ENCODE peak calls at places on chromosomes 4 and X, in five cellular contexts. P is activated CD8-positive, alpha-beta T cell treated with anti-CD3 and anti-CD28 coated beads, Interleukin-2, amount 10 ng/mL, durations not matched to agents 7 days and 5 days; I is RPMI7951; L is NCI-H1436; E is spleen. H is an unnamed sample.
A peak's percentile ranks its signal among the peaks of the same experiment; 100 is the strongest.

GRCh38 chr4:769511-769910 is 56.4 kb downstream of the CPLX1 start:
- DNase-seq in P (no peak), I (no peak), L (no peak), E (no peak), H (no peak)

GRCh38 chrX:15056044-15056443 is 182.8 kb downstream of the MOSPD2 start:
- DNase-seq in P (no peak), I (no peak), L (no peak), E (no peak), H (no peak)

GRCh38 chr4:186953601-186954260 is 230.1 kb upstream of the FAT1 start:
- DNase-seq in P (no peak), I (peak; percentile 86), L (no peak), E (no peak), H (no peak)

GRCh38 chr4:181821039-181822004 is 421.9 kb upstream of the TENM3 start:
- DNase-seq in P (no peak), I (peak; percentile 44), L (no peak), E (no peak), H (peak; percentile 13)

GRCh38 chr4:48268956-48269860 is at the start of gene TEC:
- DNase-seq in P (peak; percentile 47), I (peak; percentile 65), L (peak; percentile 61), E (no peak), H (peak; percentile 62)

GRCh38 chr4:99945718-99946345 is 586 bp downstream of the DNAJB14 start:
- DNase-seq in P (no peak), I (peak; percentile 10), L (no peak), E (no peak), H (no peak)

GRCh38 chr4:124019749-124020549 is 623.4 kb downstream of the SPRY1 start:
- DNase-seq in P (no peak), I (no peak), L (no peak), E (no peak), H (no peak)

GRCh38 chr4:8050555-8051206 is 107.9 kb downstream of the ABLIM2 start:
- DNase-seq in P (no peak), I (peak; percentile 57), L (peak; percentile 66), E (no peak), H (peak; percentile 61)

GRCh38 chr4:92814677-92815076 is 510.9 kb downstream of the GRID2 start:
- DNase-seq in P (no peak), I (no peak), L (no peak), E (no peak), H (no peak)

GRCh38 chr4:1177274-1178141 is 5.1 kb upstream of the SPON2 start:
- DNase-seq in P (no peak), I (peak; percentile 40), L (no peak), E (peak; percentile 75), H (no peak)

GRCh38 chr4:94690851-94691254 is 66.9 kb upstream of the BMPR1B start:
- DNase-seq in P (no peak), I (peak; percentile 33), L (no peak), E (no peak), H (no peak)

GRCh38 chr4:1799997-1800375 is 6.9 kb downstream of the FGFR3 start:
- DNase-seq in P (no peak), I (no peak), L (no peak), E (no peak), H (no peak)

GRCh38 chr4:172270421-172270820 is 457.2 kb downstream of the GALNTL6 start:
- DNase-seq in P (no peak), I (no peak), L (peak; percentile 67), E (no peak), H (peak; percentile 15)

GRCh38 chr4:45662996-45663395 is 460.9 kb downstream of the GABRG1 start:
- DNase-seq in P (no peak), I (peak; percentile 2), L (no peak), E (no peak), H (no peak)

GRCh38 chr4:8113611-8114343 is 44.8 kb downstream of the ABLIM2 start:
- DNase-seq in P (no peak), I (no peak), L (no peak), E (peak; percentile 71), H (no peak)

GRCh38 chrX:10577863-10578262 is 42.5 kb downstream of the MID1 start:
- DNase-seq in P (no peak), I (no peak), L (no peak), E (no peak), H (no peak)

GRCh38 chr4:38723726-38724506 is 58.9 kb downstream of the TLR10 start:
- DNase-seq in P (no peak), I (peak; percentile 53), L (no peak), E (no peak), H (no peak)

GRCh38 chrX:1465261-1466231 is 12.8 kb upstream of the ASMTL start:
- DNase-seq in P (peak; percentile 18), I (no peak), L (no peak), E (peak; percentile 75), H (no peak)

GRCh38 chr4:171650543-171650942 is 162.7 kb upstream of the GALNTL6 start:
- DNase-seq in P (no peak), I (no peak), L (no peak), E (no peak), H (no peak)

GRCh38 chr4:123170843-123171242 is 225.8 kb upstream of the SPRY1 start:
- DNase-seq in P (no peak), I (no peak), L (no peak), E (no peak), H (no peak)

GRCh38 chr4:138677651-138678202 is 337.9 kb upstream of the NOCT start:
- DNase-seq in P (no peak), I (no peak), L (no peak), E (no peak), H (no peak)

GRCh38 chrX:15114865-15115566 is 154.9 kb downstream of the ASB9 start:
- DNase-seq in P (no peak), I (no peak), L (no peak), E (no peak), H (no peak)

GRCh38 chr4:5821665-5822358 is 71.1 kb downstream of the CRMP1 start:
- DNase-seq in P (no peak), I (no peak), L (no peak), E (peak; percentile 63), H (no peak)

GRCh38 chr4:4639370-4639769 is 97.5 kb upstream of the STX18 start:
- DNase-seq in P (no peak), I (no peak), L (no peak), E (no peak), H (no peak)

GRCh38 chrX:154028502-154029184 is 8.9 kb upstream of the IRAK1 start:
- DNase-seq in P (no peak), I (no peak), L (no peak), E (peak; percentile 52), H (no peak)

GRCh38 chr4:11543710-11544109 is 115.0 kb upstream of the HS3ST1 start:
- DNase-seq in P (no peak), I (peak; percentile 3), L (no peak), E (no peak), H (no peak)

GRCh38 chrX:75522565-75523411 is at the start of gene ZDHHC15:
- DNase-seq in P (peak; percentile 43), I (peak; percentile 82), L (peak; percentile 27), E (peak; percentile 86), H (peak; percentile 30)